ENCODE peak calls at places on chromosome 21, in nine cellular contexts. P is fibroblast of lung, B is Calu3, X is progenitor cell of endocrine pancreas, M is left ventricle myocardium inferior, R is cardiac fibroblast, Z is kidney epithelial cell, U is tibial artery, V is AG09309. S is an unnamed sample.

GRCh38 chr21:14880922-14881321 is 183.9 kb downstream of the NRIP1 start:
- DNase-seq in V (peak), R (peak), X (no peak), U (no peak), M (no peak), P (peak), Z (no peak), B (no peak), S (no peak)

GRCh38 chr21:25887166-25887565 is 152.4 kb downstream of the GABPA start:
- DNase-seq in Z (no peak), P (no peak), R (peak), V (no peak), U (no peak), X (no peak), M (no peak), B (no peak), S (no peak)

GRCh38 chr21:42245348-42246185 is 26.6 kb downstream of the ABCG1 start:
- DNase-seq in M (no peak), R (no peak), U (no peak), B (no peak), X (no peak), P (no peak), Z (no peak), V (no peak), S (no peak)

GRCh38 chr21:25997788-25998611 is 172.6 kb downstream of the APP start:
- DNase-seq in B (peak), U (no peak), P (no peak), V (no peak), X (peak), R (peak), Z (no peak), M (no peak), S (no peak)

GRCh38 chr21:43361127-43361492 is 65.8 kb downstream of the SIK1 start:
- DNase-seq in Z (no peak), U (no peak), B (no peak), X (no peak), P (no peak), V (no peak), R (peak), M (peak), S (no peak)

GRCh38 chr21:38438476-38438893 is 59.8 kb downstream of the ERG start:
- DNase-seq in R (peak), P (peak), Z (peak), V (peak), B (peak), X (no peak), U (peak), M (peak), S (no peak)

GRCh38 chr21:29208666-29209059 is 78.2 kb downstream of the MAP3K7CL start:
- DNase-seq in X (no peak), P (peak), B (no peak), Z (no peak), V (no peak), R (peak), M (no peak), U (no peak), S (no peak)

GRCh38 chr21:16250282-16250681 is 520.5 kb downstream of the USP25 start:
- DNase-seq in R (no peak), B (no peak), M (no peak), V (no peak), P (no peak), Z (no peak), U (no peak), X (no peak), S (no peak)

GRCh38 chr21:28790335-28790734 is 202.3 kb downstream of the LTN1 start:
- DNase-seq in B (no peak), X (no peak), U (no peak), R (no peak), P (no peak), M (no peak), Z (no peak), V (no peak), S (no peak)

GRCh38 chr21:28641731-28642130 is 350.9 kb downstream of the LTN1 start:
- DNase-seq in Z (no peak), B (no peak), R (no peak), P (no peak), X (no peak), M (no peak), V (no peak), U (no peak), S (no peak)

GRCh38 chr21:15732290-15732995 is 2.7 kb downstream of the USP25 start:
- DNase-seq in P (peak), U (no peak), Z (peak), B (no peak), R (peak), V (no peak), X (no peak), M (no peak), S (peak)

GRCh38 chr21:38323721-38324591 is 67.2 kb downstream of the KCNJ15 start:
- DNase-seq in X (no peak), P (peak), V (peak), U (no peak), Z (peak), B (no peak), M (no peak), R (peak), S (no peak)

GRCh38 chr21:42153746-42154145 is 65.2 kb upstream of the ABCG1 start:
- DNase-seq in X (no peak), M (no peak), V (no peak), B (no peak), P (no peak), R (no peak), U (peak), Z (no peak), S (no peak)

GRCh38 chr21:38227401-38227800 is 29.4 kb upstream of the KCNJ15 start:
- DNase-seq in R (no peak), M (no peak), B (no peak), X (no peak), Z (no peak), V (no peak), U (no peak), P (no peak), S (no peak)

GRCh38 chr21:38619865-38620513 is 121.7 kb upstream of the ERG start:
- DNase-seq in M (peak), B (no peak), X (no peak), R (peak), U (peak), Z (no peak), P (peak), V (peak), S (no peak)

GRCh38 chr21:39575778-39576177 is 37.0 kb upstream of the B3GALT5 start:
- DNase-seq in R (no peak), P (peak), V (no peak), M (no peak), Z (peak), U (no peak), X (no peak), B (no peak), S (no peak)

GRCh38 chr21:43919871-43920801 is 55.1 kb downstream of the AGPAT3 start:
- DNase-seq in V (no peak), Z (no peak), M (peak), X (no peak), R (no peak), P (no peak), U (no peak), B (no peak), S (no peak)

DNA sequence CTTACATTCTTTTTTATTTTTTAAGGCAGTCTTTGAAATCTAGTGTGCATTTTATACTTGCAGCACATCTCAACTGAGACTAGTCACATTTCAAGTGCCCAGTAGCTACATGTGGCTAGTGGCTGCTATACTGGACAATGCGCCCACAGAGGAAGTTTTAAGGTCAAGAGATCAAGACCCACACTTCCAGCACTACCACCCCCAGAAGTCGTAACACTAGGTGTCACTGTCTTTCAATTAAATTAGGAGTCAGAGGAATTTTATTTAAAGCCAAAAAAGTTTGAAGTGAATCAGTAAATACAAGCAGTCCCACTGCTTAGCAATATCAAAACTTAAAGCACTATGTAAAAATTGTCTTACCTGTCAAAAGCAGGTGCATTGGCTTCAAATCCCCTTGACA is 39.9 kb downstream of the SYNJ1 start:
- DNase-seq in B (no peak), X (no peak), M (no peak), V (no peak), U (no peak), Z (no peak), P (no peak), R (no peak), S (no peak)
- TF ChIP-seq CTCF in B (no peak), X (no peak), M (peak), V (no peak), U (no peak), Z (no peak), P (no peak), R (no peak), S (no peak)

GRCh38 chr21:41069305-41069642 is 98.7 kb upstream of the BACE2 start:
- DNase-seq in R (no peak), Z (no peak), P (no peak), M (no peak), V (no peak), U (no peak), B (no peak), X (no peak), S (no peak)
- TF ChIP-seq CTCF in R (no peak), Z (no peak), P (no peak), M (peak), V (no peak), U (no peak), B (no peak), X (no peak), S (peak)

GRCh38 chr21:18801468-18801867 is 397.9 kb upstream of the TMPRSS15 start:
- DNase-seq in B (no peak), U (no peak), M (no peak), P (peak), X (no peak), V (no peak), Z (no peak), R (no peak), S (no peak)
- TF ChIP-seq CTCF in B (no peak), U (peak), M (peak), P (no peak), X (peak), V (no peak), Z (peak), R (no peak), S (no peak)

DNA sequence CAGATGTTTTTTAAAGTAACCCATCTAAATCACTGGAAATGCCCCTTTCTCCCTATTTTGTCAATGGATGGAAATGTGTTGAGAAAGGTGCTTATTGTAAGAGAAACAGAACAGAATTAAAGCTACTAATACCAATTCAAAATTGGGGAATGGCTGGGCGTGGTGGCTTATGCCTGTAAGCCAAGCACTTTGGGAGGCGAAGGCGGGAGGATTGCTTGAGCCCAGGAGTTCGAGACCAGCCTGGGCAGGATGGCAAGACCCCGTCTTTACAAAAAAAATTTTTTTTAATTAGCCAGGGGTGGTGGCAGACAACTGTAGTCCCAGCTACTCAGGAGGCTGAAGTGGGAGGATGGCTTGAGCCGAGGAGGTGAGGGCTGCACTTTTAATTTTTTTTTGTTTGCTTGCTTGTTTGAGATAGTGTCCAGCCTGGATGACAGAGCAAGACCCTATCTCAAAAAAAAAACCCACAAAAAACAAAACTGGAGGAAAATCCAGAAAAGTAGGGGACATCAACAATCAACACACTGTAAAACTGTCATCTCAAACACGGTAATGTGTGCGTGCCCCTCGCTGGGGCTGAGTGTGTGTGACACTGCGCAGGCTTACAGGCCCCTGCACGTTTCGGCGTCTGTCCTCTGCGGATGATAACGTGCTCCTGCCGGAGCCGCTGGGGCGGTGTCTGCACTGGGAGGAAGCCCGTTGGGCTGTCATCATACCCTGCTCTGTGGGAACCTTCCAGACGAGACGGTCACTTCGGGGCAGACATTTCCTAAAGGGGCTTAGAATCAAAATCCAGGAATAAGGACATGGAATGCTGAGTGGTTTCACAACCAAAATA is 11.6 kb upstream of the POFUT2 start:
- DNase-seq in R (peak), M (peak), Z (no peak), V (no peak), U (peak), P (no peak), B (no peak), X (no peak), S (peak)
- TF ChIP-seq CTCF in R (no peak), M (no peak), Z (no peak), V (no peak), U (no peak), P (no peak), B (no peak), X (no peak), S (no peak)

GRCh38 chr21:36705679-36706481 is 7.0 kb downstream of the SIM2 start:
- DNase-seq in B (no peak), X (no peak), M (no peak), R (no peak), P (no peak), U (no peak), Z (no peak), V (no peak), S (no peak)
- TF ChIP-seq CTCF in B (no peak), X (peak), M (no peak), R (peak), P (peak), U (no peak), Z (peak), V (peak), S (no peak)

DNA sequence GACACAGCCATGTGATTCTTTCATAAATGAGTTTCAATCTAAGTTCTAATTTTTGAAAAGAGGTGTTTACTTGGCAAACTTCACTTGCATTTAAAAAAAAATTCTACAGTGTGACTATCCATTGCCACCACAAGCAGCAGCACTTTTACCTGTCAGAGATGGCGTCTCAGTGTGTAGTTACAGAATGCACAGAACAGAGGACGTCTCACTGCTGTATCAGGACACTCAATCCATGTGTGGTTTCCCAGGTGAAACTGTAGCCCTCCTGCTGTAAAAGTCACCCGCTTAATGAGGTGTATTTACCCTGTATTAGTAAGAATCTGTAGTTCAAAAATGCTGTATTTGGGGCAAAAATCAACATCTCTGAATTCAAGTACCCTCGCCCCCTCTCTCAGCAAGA is 322.1 kb upstream of the RUNX1 start:
- DNase-seq in U (no peak), R (no peak), B (no peak), M (no peak), X (no peak), Z (no peak), V (no peak), P (no peak), S (no peak)
- TF ChIP-seq CTCF in U (no peak), R (no peak), B (no peak), M (no peak), X (no peak), Z (no peak), V (no peak), P (no peak), S (no peak)